ENCODE peak calls at places on chromosome 20, in eight cellular contexts. J is foreskin fibroblast, N is OCI-LY7, B is GM10248, R is heart right ventricle, T is B cell, Q is lung, M is cardiac muscle cell. I is an unnamed sample.

GRCh38 chr20:13800728-13801134 is 15.9 kb downstream of the NDUFAF5 start:
- DNase-seq in J (peak), N (no peak), B (no peak), R (peak), T (no peak), Q (peak), M (peak), I (no peak)

GRCh38 chr20:56520180-56520579 is 4.4 kb upstream of the FAM209A start:
- DNase-seq in J (no peak), N (no peak), B (no peak), R (no peak), T (no peak), Q (no peak), M (no peak), I (no peak)

GRCh38 chr20:50517817-50518154 is 7.6 kb downstream of the PTPN1 start:
- DNase-seq in J (no peak), N (no peak), B (no peak), R (no peak), T (no peak), Q (no peak), M (no peak), I (no peak)

GRCh38 chr20:25065625-25066338 is 7.8 kb upstream of the ACSS1 start:
- DNase-seq in J (peak), N (peak), B (peak), R (peak), T (peak), Q (peak), M (no peak), I (peak)

GRCh38 chr20:58611236-58612020 is 39.7 kb upstream of the STX16 start:
- DNase-seq in J (no peak), N (no peak), B (no peak), R (no peak), T (no peak), Q (no peak), M (no peak), I (no peak)

GRCh38 chr20:19936801-19937583 is 80.2 kb upstream of the NAA20 start:
- DNase-seq in J (no peak), N (no peak), B (no peak), R (peak), T (peak), Q (no peak), M (no peak), I (no peak)

GRCh38 chr20:18971121-18971520 is 157.5 kb downstream of the SCP2D1 start:
- DNase-seq in J (no peak), N (no peak), B (no peak), R (no peak), T (no peak), Q (no peak), M (no peak), I (no peak)

GRCh38 chr20:11929947-11930346 is 12.3 kb downstream of the BTBD3 start:
- DNase-seq in J (no peak), N (no peak), B (no peak), R (no peak), T (no peak), Q (no peak), M (no peak), I (no peak)

GRCh38 chr20:51156796-51157119 is 133.9 kb upstream of the KCNG1 start:
- DNase-seq in J (no peak), N (no peak), B (no peak), R (no peak), T (no peak), Q (no peak), M (no peak), I (no peak)

GRCh38 chr20:63668351-63668750 is 10.2 kb downstream of the RTEL1 start:
- DNase-seq in J (no peak), N (no peak), B (no peak), R (no peak), T (no peak), Q (no peak), M (no peak), I (no peak)

GRCh38 chr20:51404297-51405060 is 138.0 kb downstream of the NFATC2 start:
- DNase-seq in J (no peak), N (peak), B (peak), R (no peak), T (peak), Q (no peak), M (no peak), I (peak)

GRCh38 chr20:63577317-63577894 is 3.4 kb upstream of the HELZ2 start:
- DNase-seq in J (no peak), N (no peak), B (no peak), R (peak), T (no peak), Q (no peak), M (no peak), I (no peak)

GRCh38 chr20:50346372-50347347 is 156.0 kb downstream of the CEBPB start:
- DNase-seq in J (peak), N (no peak), B (no peak), R (peak), T (no peak), Q (peak), M (peak), I (no peak)

GRCh38 chr20:59141818-59142581 is 21.6 kb upstream of the ZNF831 start:
- DNase-seq in J (no peak), N (peak), B (no peak), R (no peak), T (no peak), Q (no peak), M (peak), I (no peak)

GRCh38 chr20:52446421-52447231 is 255.0 kb upstream of the ZFP64 start:
- DNase-seq in J (no peak), N (no peak), B (no peak), R (no peak), T (no peak), Q (no peak), M (no peak), I (no peak)

GRCh38 chr20:13008761-13009681 is at the start of gene SPTLC3:
- DNase-seq in J (peak), N (peak), B (no peak), R (peak), T (peak), Q (peak), M (peak), I (no peak)

GRCh38 chr20:44886828-44887227 is 1.3 kb downstream of the YWHAB start:
- DNase-seq in J (no peak), N (peak), B (no peak), R (no peak), T (no peak), Q (no peak), M (no peak), I (no peak)

GRCh38 chr20:3559637-3560036 is 88.8 kb downstream of the ATRN start:
- DNase-seq in J (no peak), N (peak), B (no peak), R (no peak), T (no peak), Q (no peak), M (no peak), I (no peak)

GRCh38 chr20:61447950-61448349 is 195.9 kb downstream of the CDH4 start:
- DNase-seq in J (no peak), N (no peak), B (no peak), R (no peak), T (no peak), Q (no peak), M (no peak), I (no peak)

GRCh38 chr20:17339000-17339399 is 112.2 kb downstream of the PCSK2 start:
- DNase-seq in J (no peak), N (no peak), B (no peak), R (no peak), T (no peak), Q (no peak), M (no peak), I (no peak)

GRCh38 chr20:50460608-50461268 is 49.4 kb upstream of the PTPN1 start:
- DNase-seq in J (peak), N (peak), B (peak), R (peak), T (peak), Q (peak), M (peak), I (peak)

GRCh38 chr20:63092660-63093215 is 86.0 kb upstream of the BHLHE23 start:
- DNase-seq in J (no peak), N (no peak), B (no peak), R (no peak), T (no peak), Q (no peak), M (no peak), I (no peak)

GRCh38 chr20:59752704-59753460 is 148.5 kb downstream of the PHACTR3 start:
- DNase-seq in J (no peak), N (peak), B (peak), R (peak), T (no peak), Q (no peak), M (no peak), I (peak)

GRCh38 chr20:32650545-32650944 is 23.2 kb downstream of the C20orf203 start:
- DNase-seq in J (no peak), N (no peak), B (no peak), R (no peak), T (no peak), Q (no peak), M (no peak), I (no peak)

GRCh38 chr20:13259921-13260320 is 38.8 kb downstream of the ISM1 start:
- DNase-seq in J (no peak), N (no peak), B (no peak), R (no peak), T (no peak), Q (no peak), M (no peak), I (no peak)

GRCh38 chr20:33812673-33813462 is 1.7 kb downstream of the CHMP4B start:
- DNase-seq in J (peak), N (no peak), B (no peak), R (no peak), T (no peak), Q (no peak), M (peak), I (no peak)

GRCh38 chr20:33810885-33811762 is at the start of gene CHMP4B:
- DNase-seq in J (peak), N (peak), B (peak), R (peak), T (peak), Q (peak), M (peak), I (peak)

GRCh38 chr20:33808388-33808787 is 2.8 kb upstream of the CHMP4B start:
- DNase-seq in J (no peak), N (no peak), B (no peak), R (no peak), T (no peak), Q (no peak), M (no peak), I (no peak)

GRCh38 chr20:33814238-33814712 is 3.1 kb downstream of the CHMP4B start:
- DNase-seq in J (no peak), N (no peak), B (no peak), R (no peak), T (no peak), Q (no peak), M (no peak), I (no peak)

GRCh38 chr20:33811763-33812672 is 870 bp downstream of the CHMP4B start:
- DNase-seq in J (peak), N (peak), B (peak), R (peak), T (peak), Q (peak), M (peak), I (peak)
- TF ChIP-seq CTCF in J (no peak), N (no peak), B (no peak), R (no peak), T (no peak), Q (no peak), M (no peak), I (no peak)

GRCh38 chr20:34473262-34473883 is 42.8 kb upstream of the DYNLRB1 start:
- DNase-seq in J (peak), N (peak), B (peak), R (peak), T (peak), Q (no peak), M (peak), I (peak)
- TF ChIP-seq CTCF in J (peak), N (peak), B (peak), R (peak), T (peak), Q (no peak), M (peak), I (peak)

DNA sequence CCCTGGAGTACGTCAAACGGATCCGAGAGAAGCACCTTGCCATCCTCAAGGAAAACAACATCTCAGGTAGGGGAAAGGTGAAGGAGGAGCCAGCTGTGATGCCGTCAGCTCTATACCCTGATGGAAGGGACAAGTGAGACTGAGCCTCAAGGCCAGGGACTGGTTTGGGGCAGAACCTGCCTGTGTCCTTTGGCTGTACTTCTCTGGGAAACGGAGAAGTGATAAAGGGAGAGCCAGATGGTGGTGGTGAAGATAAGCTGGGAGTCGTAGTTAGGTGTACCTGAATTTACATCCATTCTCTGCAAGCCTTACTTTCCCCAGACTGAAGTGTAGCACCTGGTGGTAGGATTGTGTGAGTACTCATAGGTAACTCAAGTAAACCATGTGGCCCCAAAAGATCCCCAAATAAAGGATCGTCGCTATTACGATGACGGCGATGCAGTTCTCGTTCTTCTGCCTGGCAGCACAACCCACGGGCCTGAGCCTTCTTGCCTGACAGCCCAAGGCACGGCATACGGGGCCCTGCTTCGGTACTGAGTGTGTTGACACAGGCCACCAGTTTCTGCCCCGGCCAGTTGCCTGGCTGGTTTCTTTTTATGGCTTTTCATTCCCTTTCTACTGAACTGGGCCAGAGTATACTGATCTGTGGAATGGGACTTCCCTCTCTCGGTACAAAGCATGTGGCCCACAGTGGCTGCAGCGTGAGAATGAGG is 10.6 kb downstream of the PCIF1 start:
- DNase-seq in J (no peak), N (no peak), B (no peak), R (no peak), T (no peak), Q (no peak), M (no peak), I (no peak)
- TF ChIP-seq CTCF in J (no peak), N (no peak), B (no peak), R (no peak), T (no peak), Q (no peak), M (no peak), I (no peak)

GRCh38 chr20:4721719-4722118 is at the start of gene PRND:
- DNase-seq in J (no peak), N (no peak), B (no peak), R (no peak), T (no peak), Q (no peak), M (no peak), I (no peak)

GRCh38 chr20:4722571-4722970 is 862 bp downstream of the PRND start:
- DNase-seq in J (no peak), N (no peak), B (no peak), R (no peak), T (no peak), Q (no peak), M (no peak), I (no peak)

GRCh38 chr20:4720121-4720976 is 1.4 kb upstream of the PRND start:
- DNase-seq in J (peak), N (peak), B (peak), R (peak), T (peak), Q (peak), M (peak), I (peak)

GRCh38 chr20:4719190-4719589 is 2.5 kb upstream of the PRND start:
- DNase-seq in J (no peak), N (no peak), B (no peak), R (no peak), T (no peak), Q (no peak), M (no peak), I (no peak)

GRCh38 chr20:4720977-4721349 is 746 bp upstream of the PRND start:
- DNase-seq in J (no peak), N (no peak), B (no peak), R (no peak), T (no peak), Q (no peak), M (no peak), I (no peak)
- TF ChIP-seq CTCF in J (no peak), N (no peak), B (no peak), R (no peak), T (peak), Q (no peak), M (no peak), I (no peak)

DNA sequence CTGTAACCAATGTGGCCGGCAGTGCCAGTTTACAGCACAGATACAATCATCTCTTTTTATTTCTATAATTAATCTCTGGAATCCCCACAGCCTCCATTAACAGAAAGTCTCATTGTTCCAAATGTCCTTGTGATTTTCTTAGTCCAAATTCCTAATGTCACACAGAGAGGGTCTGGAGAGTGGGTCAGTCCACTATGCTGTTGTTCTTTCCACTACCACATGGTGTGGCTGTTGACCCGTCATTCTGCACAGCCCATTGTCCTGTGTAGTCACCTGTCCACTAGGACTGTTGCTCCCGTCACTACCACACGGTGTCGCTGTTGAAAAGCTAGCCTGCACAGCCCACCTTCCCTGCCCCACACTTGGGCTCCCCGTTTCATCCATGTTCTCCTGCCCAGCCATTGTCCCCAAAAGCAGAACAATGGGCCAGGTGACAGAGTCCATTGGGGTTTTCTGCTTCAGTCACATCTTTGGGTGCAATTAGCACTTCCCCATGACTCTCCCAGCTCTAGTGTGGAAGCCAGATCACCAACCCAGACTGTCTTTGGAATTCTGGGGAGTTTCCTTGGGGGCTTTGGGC is 8.6 kb upstream of the LBP start:
- DNase-seq in J (peak), N (peak), B (no peak), R (no peak), T (no peak), Q (no peak), M (peak), I (no peak)
- TF ChIP-seq CTCF in J (peak), N (peak), B (no peak), R (peak), T (no peak), Q (no peak), M (peak), I (peak)

DNA sequence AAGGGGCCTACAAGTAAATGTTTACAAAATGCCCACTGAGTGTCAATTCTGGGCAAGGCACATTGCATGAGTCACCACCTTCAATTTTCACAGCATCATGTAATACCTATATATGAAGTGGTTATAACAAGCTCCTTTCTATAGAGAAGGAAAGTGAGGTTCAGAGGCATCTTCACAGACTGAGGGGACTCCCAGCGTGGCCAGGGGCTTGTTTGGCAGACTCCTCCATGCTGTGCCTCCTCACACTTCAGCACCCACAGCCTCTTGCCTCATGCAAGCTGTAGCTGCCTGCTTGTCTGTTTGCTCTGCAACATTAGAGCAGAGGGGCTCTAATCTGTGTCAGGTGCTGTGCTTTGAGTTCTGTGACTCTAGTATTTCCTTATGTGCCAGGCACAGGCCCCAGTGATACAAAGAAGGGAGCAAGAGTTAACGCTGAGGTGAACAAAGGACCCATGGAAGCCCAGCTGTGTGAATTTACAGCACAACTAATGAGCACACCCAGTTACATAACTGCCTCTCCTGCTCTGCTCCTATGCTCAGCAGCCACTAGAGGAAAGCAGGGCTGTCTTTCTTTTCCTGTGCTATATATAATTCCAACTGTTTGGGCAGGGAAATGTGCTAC is 72.3 kb downstream of the ZHX3 start:
- DNase-seq in J (peak), N (no peak), B (no peak), R (peak), T (no peak), Q (no peak), M (peak), I (no peak)
- TF ChIP-seq CTCF in J (no peak), N (no peak), B (no peak), R (peak), T (no peak), Q (no peak), M (no peak), I (no peak)

GRCh38 chr20:53914861-53915458 is 155.4 kb downstream of the BCAS1 start:
- DNase-seq in J (peak), N (peak), B (no peak), R (no peak), T (no peak), Q (no peak), M (no peak), I (no peak)
- TF ChIP-seq CTCF in J (no peak), N (peak), B (no peak), R (no peak), T (no peak), Q (no peak), M (peak), I (no peak)

GRCh38 chr20:37651932-37652331 is 41.9 kb upstream of the CTNNBL1 start:
- DNase-seq in J (peak), N (peak), B (peak), R (peak), T (peak), Q (peak), M (peak), I (peak)
- TF ChIP-seq CTCF in J (peak), N (peak), B (peak), R (peak), T (peak), Q (no peak), M (peak), I (no peak)

GRCh38 chr20:40702504-40702903 is 13.5 kb upstream of the MAFB start:
- DNase-seq in J (peak), N (no peak), B (no peak), R (no peak), T (no peak), Q (no peak), M (no peak), I (no peak)
- TF ChIP-seq CTCF in J (no peak), N (peak), B (no peak), R (no peak), T (no peak), Q (no peak), M (peak), I (no peak)